ENCODE peak calls at places on chromosome 2, in four cellular contexts. T is NAMALWA, G is HEK293T, J is tibial nerve. B is an unnamed sample.

GRCh38 chr2:63023444-63023843 is 27.2 kb upstream of the OTX1 start:
- DNase-seq in J (no peak), G (peak; percentile 33), T (peak; percentile 75), B (peak; percentile 44)

GRCh38 chr2:241636983-241637232 is at the start of gene THAP4:
- DNase-seq in J (no peak), G (peak; percentile 88), T (no peak), B (no peak)

GRCh38 chr2:162636206-162636728 is 202.3 kb downstream of the KCNH7 start:
- DNase-seq in G (no peak), T (no peak), J (no peak), B (no peak)

GRCh38 chr2:191245046-191245868 is at the start of gene MYO1B:
- DNase-seq in J (peak; percentile 21), T (no peak), G (peak; percentile 76), B (peak; percentile 89)

GRCh38 chr2:27115485-27115884 is 3.4 kb downstream of the CGREF1 start:
- DNase-seq in T (no peak), J (no peak), G (no peak), B (no peak)

GRCh38 chr2:188494906-188495305 is 203.2 kb downstream of the GULP1 start:
- DNase-seq in T (no peak), J (no peak), G (no peak), B (no peak)

GRCh38 chr2:36403675-36404230 is 48.2 kb downstream of the CRIM1 start:
- DNase-seq in J (no peak), T (no peak), G (no peak), B (no peak)

GRCh38 chr2:8579686-8580085 is 102.2 kb upstream of the ID2 start:
- DNase-seq in T (no peak), J (no peak), G (no peak), B (no peak)

GRCh38 chr2:190486037-190486623 is 48.4 kb downstream of the NEMP2 start:
- DNase-seq in G (no peak), T (no peak), J (no peak), B (no peak)

GRCh38 chr2:107529146-107529545 is 297.5 kb upstream of the RGPD4 start:
- DNase-seq in G (no peak), T (no peak), J (no peak), B (no peak)

GRCh38 chr2:53641290-53641689 is 126.3 kb upstream of the CHAC2 start:
- DNase-seq in J (no peak), G (no peak), T (no peak), B (no peak)

GRCh38 chr2:198311020-198311419 is 506.6 kb downstream of the PLCL1 start:
- DNase-seq in G (no peak), J (no peak), T (no peak), B (no peak)

GRCh38 chr2:168594778-168595177 is 138.7 kb downstream of the CERS6 start:
- DNase-seq in G (no peak), J (no peak), T (no peak), B (no peak)

GRCh38 chr2:69830045-69830905 is 815 bp downstream of the GMCL1 start:
- DNase-seq in T (peak; percentile 61), G (peak; percentile 30), J (no peak), B (peak; percentile 56)

GRCh38 chr2:42463570-42463969 is 30.2 kb downstream of the KCNG3 start:
- DNase-seq in J (no peak), G (no peak), T (no peak), B (no peak)

GRCh38 chr2:223674998-223675609 is 72.9 kb upstream of the SCG2 start:
- DNase-seq in J (peak; percentile 13), G (peak; percentile 30), T (peak; percentile 9), B (peak; percentile 52)

GRCh38 chr2:197030090-197030489 is 103.6 kb upstream of the PGAP1 start:
- DNase-seq in J (no peak), T (no peak), G (no peak), B (no peak)

GRCh38 chr2:171706152-171706803 is 19.0 kb downstream of the DYNC1I2 start:
- DNase-seq in G (no peak), T (peak; percentile 66), J (no peak), B (no peak)

GRCh38 chr2:5915926-5916325 is 223.7 kb downstream of the SOX11 start:
- DNase-seq in J (no peak), G (peak; percentile 26), T (peak; percentile 59), B (peak; percentile 43)

GRCh38 chr2:26352892-26353291 is 6.3 kb upstream of the ADGRF3 start:
- DNase-seq in T (no peak), G (no peak), J (no peak), B (no peak)

GRCh38 chr2:124524155-124524910 is 499.2 kb downstream of the CNTNAP5 start:
- DNase-seq in T (no peak), G (no peak), J (peak; percentile 14), B (no peak)

GRCh38 chr2:190343500-190344274 is at the start of gene INPP1:
- DNase-seq in G (peak; percentile 48), T (no peak), J (peak; percentile 47), B (peak; percentile 71)

B was measured in Caco-2.